ENCODE peak calls at places on chromosome 4, in eight cellular contexts. X is hepatocyte, E is Caki2, Y is AG09319, M is fibroblast of lung, H is IMR-90, C is fibroblast of mammary gland, R is NCI-H2081. Q is an unnamed sample.

GRCh38 chr4:169440446-169440845 is 169.7 kb upstream of the SH3RF1 start:
- DNase-seq in X (no peak), E (peak; percentile 22), Y (no peak), M (peak; percentile 43), H (no peak), C (no peak), R (no peak), Q (no peak)

GRCh38 chr4:22515888-22516541 is at the start of gene ADGRA3:
- DNase-seq in X (peak; percentile 91), E (peak; percentile 79), Y (no peak), M (peak; percentile 72), H (peak; percentile 51), C (peak; percentile 41), R (peak; percentile 69), Q (peak; percentile 77)

GRCh38 chr4:3783691-3784306 is 17.6 kb downstream of the ADRA2C start:
- DNase-seq in X (peak; percentile 74), E (no peak), Y (no peak), M (no peak), H (no peak), C (no peak), R (no peak), Q (peak; percentile 48)

GRCh38 chr4:145773581-145774234 is 93.8 kb downstream of the C4orf51 start:
- DNase-seq in X (no peak), E (no peak), Y (no peak), M (peak; percentile 71), H (no peak), C (no peak), R (no peak), Q (no peak)

GRCh38 chr4:51885371-51885770 is 42.4 kb downstream of the DCUN1D4 start:
- DNase-seq in X (peak; percentile 46), E (peak; percentile 26), Y (no peak), M (peak; percentile 32), H (peak; percentile 28), C (peak; percentile 28), R (no peak), Q (peak; percentile 57)

GRCh38 chr4:5711479-5712184 is 631 bp downstream of the EVC start:
- DNase-seq in X (no peak), E (peak; percentile 57), Y (no peak), M (peak; percentile 74), H (peak; percentile 51), C (peak; percentile 56), R (no peak), Q (peak; percentile 87)

GRCh38 chr4:14566518-14566917 is 435.8 kb upstream of the CPEB2 start:
- DNase-seq in X (no peak), E (no peak), Y (no peak), M (peak; percentile 50), H (peak; percentile 0), C (peak; percentile 52), R (no peak), Q (no peak)

GRCh38 chr4:150578745-150579470 is 3.0 kb upstream of the MAB21L2 start:
- DNase-seq in X (peak; percentile 24), E (no peak), Y (no peak), M (peak; percentile 66), H (peak; percentile 57), C (no peak), R (no peak), Q (peak; percentile 36)

GRCh38 chr4:52751349-52751911 is at the start of gene ERVMER34-1:
- DNase-seq in X (peak; percentile 72), E (peak; percentile 42), Y (no peak), M (peak; percentile 27), H (no peak), C (peak; percentile 24), R (no peak), Q (peak; percentile 47)

GRCh38 chr4:10182446-10183424 is 66.1 kb upstream of the WDR1 start:
- DNase-seq in X (no peak), E (no peak), Y (no peak), M (no peak), H (no peak), C (no peak), R (no peak), Q (no peak)